ENCODE peak calls at places on chromosome 18, in four cellular contexts. I, E, N and P are unnamed samples.

GRCh38 chr18:7177131-7177744 is 53.7 kb upstream of the LRRC30 start:
- DNase-seq in I (peak; percentile 86), E (peak; percentile 45), N (no peak), P (peak; percentile 45)

GRCh38 chr18:6139007-6139406 is 243.7 kb upstream of the TMEM200C start:
- DNase-seq in I (no peak), E (no peak), N (no peak), P (no peak)

GRCh38 chr18:42196651-42197050 is 241.6 kb downstream of the PIK3C3 start:
- DNase-seq in I (no peak), E (no peak), N (no peak), P (no peak)

GRCh38 chr18:7105268-7105667 is 12.3 kb downstream of the LAMA1 start:
- DNase-seq in I (no peak), E (no peak), N (no peak), P (no peak)

GRCh38 chr18:43590182-43590903 is 313.1 kb upstream of the SYT4 start:
- DNase-seq in I (no peak), E (no peak), N (no peak), P (no peak)

GRCh38 chr18:26301681-26302080 is 75.4 kb downstream of the TAF4B start:
- DNase-seq in I (no peak), E (no peak), N (no peak), P (no peak)

GRCh38 chr18:34709631-34710429 is at the start of gene DTNA:
- DNase-seq in I (peak; percentile 18), E (no peak), N (no peak), P (no peak)

GRCh38 chr18:54100920-54101319 is 123.5 kb downstream of the MBD2 start:
- DNase-seq in I (no peak), E (no peak), N (no peak), P (no peak)

GRCh38 chr18:48767090-48767670 is 183.6 kb downstream of the SMAD7 start:
- DNase-seq in I (peak; percentile 47), E (no peak), N (no peak), P (peak; percentile 18)

GRCh38 chr18:13531681-13532325 is 194.6 kb downstream of the FAM210A start:
- DNase-seq in I (no peak), E (no peak), N (no peak), P (no peak)

GRCh38 chr18:59867337-59868104 is 32.3 kb upstream of the PMAIP1 start:
- DNase-seq in I (no peak), E (no peak), N (no peak), P (no peak)

GRCh38 chr18:10170375-10170774 is 256.6 kb downstream of the VAPA start:
- DNase-seq in I (no peak), E (no peak), N (no peak), P (peak; percentile 4)

GRCh38 chr18:78701753-78702409 is 277.7 kb upstream of the SALL3 start:
- DNase-seq in I (no peak), E (no peak), N (no peak), P (no peak)

GRCh38 chr18:79871026-79871390 is 73.3 kb downstream of the KCNG2 start:
- DNase-seq in I (no peak), E (no peak), N (no peak), P (no peak)

GRCh38 chr18:73646772-73647171 is 500.9 kb downstream of the FBXO15 start:
- DNase-seq in I (no peak), E (no peak), N (no peak), P (no peak)

GRCh38 chr18:58216071-58216471 is 172.0 kb downstream of the NEDD4L start:
- DNase-seq in I (no peak), E (no peak), N (no peak), P (no peak)

GRCh38 chr18:10442551-10442971 is 11.9 kb upstream of the APCDD1 start:
- DNase-seq in I (no peak), E (no peak), N (no peak), P (no peak)

GRCh38 chr18:3658529-3658928 is 208.6 kb downstream of the TGIF1 start:
- DNase-seq in I (no peak), E (no peak), N (no peak), P (no peak)

GRCh38 chr18:54296017-54296416 is 26.7 kb downstream of the POLI start:
- DNase-seq in I (no peak), E (no peak), N (no peak), P (no peak)

GRCh38 chr18:49161627-49162026 is 210.9 kb upstream of the SMAD7 start:
- DNase-seq in I (peak; percentile 10), E (no peak), N (no peak), P (no peak)

GRCh38 chr18:4605222-4605621 is 150.1 kb upstream of the DLGAP1 start:
- DNase-seq in I (no peak), E (no peak), N (no peak), P (no peak)

GRCh38 chr18:36127866-36128845 is 984 bp downstream of the SLC39A6 start:
- DNase-seq in I (peak; percentile 47), E (peak; percentile 23), N (no peak), P (peak; percentile 8)

GRCh38 chr18:49846263-49846662 is 32.9 kb upstream of the ACAA2 start:
- DNase-seq in I (peak; percentile 36), E (no peak), N (no peak), P (no peak)

GRCh38 chr18:43192408-43192807 is 76.9 kb upstream of the RIT2 start:
- DNase-seq in I (no peak), E (no peak), N (no peak), P (no peak)

GRCh38 chr18:49186242-49186641 is 235.5 kb upstream of the SMAD7 start:
- DNase-seq in I (no peak), E (no peak), N (no peak), P (no peak)

GRCh38 chr18:55444496-55444895 is 143.5 kb downstream of the TCF4 start:
- DNase-seq in I (no peak), E (no peak), N (no peak), P (no peak)

GRCh38 chr18:62279561-62279960 is 45.5 kb upstream of the TNFRSF11A start:
- DNase-seq in I (no peak), E (no peak), N (no peak), P (no peak)

GRCh38 chr18:59575995-59576394 is 121.2 kb downstream of the CCBE1 start:
- DNase-seq in I (no peak), E (no peak), N (no peak), P (peak; percentile 3)

GRCh38 chr18:74489631-74490030 is 6.5 kb upstream of the CNDP2 start:
- DNase-seq in I (no peak), E (no peak), N (no peak), P (no peak)

GRCh38 chr18:55319517-55319905 is 268.5 kb downstream of the TCF4 start:
- DNase-seq in I (no peak), E (no peak), N (no peak), P (no peak)

GRCh38 chr18:26039203-26039602 is 51.2 kb downstream of the SS18 start:
- DNase-seq in I (no peak), E (no peak), N (no peak), P (no peak)

GRCh38 chr18:37564796-37565137 is 831 bp downstream of the CELF4 start:
- DNase-seq in I (peak; percentile 52), E (no peak), N (no peak), P (peak; percentile 70)

GRCh38 chr18:22694954-22695353 is 238.2 kb upstream of the RBBP8 start:
- DNase-seq in I (no peak), E (no peak), N (peak; percentile 63), P (no peak)

GRCh38 chr18:57447154-57447621 is 12.0 kb downstream of the ONECUT2 start:
- DNase-seq in I (no peak), E (no peak), N (no peak), P (no peak)

GRCh38 chr18:77022556-77022955 is 110.0 kb downstream of the MBP start:
- DNase-seq in I (no peak), E (no peak), N (no peak), P (no peak)

GRCh38 chr18:35456181-35456850 is 41.4 kb downstream of the INO80C start:
- DNase-seq in I (no peak), E (no peak), N (peak; percentile 26), P (no peak)

GRCh38 chr18:10771053-10771709 is 245.4 kb downstream of the NAPG start:
- DNase-seq in I (no peak), E (no peak), N (no peak), P (no peak)

GRCh38 chr18:63319383-63320040 is at the start of gene BCL2:
- DNase-seq in I (no peak), E (no peak), N (no peak), P (peak; percentile 30)

GRCh38 chr18:2139676-2140075 is 431.6 kb downstream of the METTL4 start:
- DNase-seq in I (no peak), E (no peak), N (no peak), P (peak; percentile 42)

GRCh38 chr18:2135309-2135708 is 436.0 kb downstream of the METTL4 start:
- DNase-seq in I (no peak), E (no peak), N (no peak), P (peak; percentile 23)

GRCh38 chr18:2134364-2134763 is 436.9 kb downstream of the METTL4 start:
- DNase-seq in I (no peak), E (no peak), N (no peak), P (peak; percentile 15)
- TF ChIP-seq JUND in I (no peak), E (no peak), N (no peak), P (no peak)

GRCh38 chr18:12406376-12407111 is 1.2 kb upstream of the PRELID3A start:
- DNase-seq in I (no peak), E (no peak), N (no peak), P (no peak)

GRCh38 chr18:12411456-12411855 is 3.7 kb downstream of the PRELID3A start:
- DNase-seq in I (no peak), E (no peak), N (no peak), P (no peak)

GRCh38 chr18:12408247-12408869 is 629 bp downstream of the PRELID3A start:
- DNase-seq in I (peak; percentile 34), E (no peak), N (no peak), P (no peak)

GRCh38 chr18:12410121-12410520 is 2.4 kb downstream of the PRELID3A start:
- DNase-seq in I (no peak), E (no peak), N (no peak), P (no peak)

GRCh38 chr18:12409466-12409865 is 1.7 kb downstream of the PRELID3A start:
- DNase-seq in I (peak; percentile 34), E (no peak), N (no peak), P (no peak)
- TF ChIP-seq JUND in I (no peak), E (no peak), N (no peak), P (no peak)

DNA sequence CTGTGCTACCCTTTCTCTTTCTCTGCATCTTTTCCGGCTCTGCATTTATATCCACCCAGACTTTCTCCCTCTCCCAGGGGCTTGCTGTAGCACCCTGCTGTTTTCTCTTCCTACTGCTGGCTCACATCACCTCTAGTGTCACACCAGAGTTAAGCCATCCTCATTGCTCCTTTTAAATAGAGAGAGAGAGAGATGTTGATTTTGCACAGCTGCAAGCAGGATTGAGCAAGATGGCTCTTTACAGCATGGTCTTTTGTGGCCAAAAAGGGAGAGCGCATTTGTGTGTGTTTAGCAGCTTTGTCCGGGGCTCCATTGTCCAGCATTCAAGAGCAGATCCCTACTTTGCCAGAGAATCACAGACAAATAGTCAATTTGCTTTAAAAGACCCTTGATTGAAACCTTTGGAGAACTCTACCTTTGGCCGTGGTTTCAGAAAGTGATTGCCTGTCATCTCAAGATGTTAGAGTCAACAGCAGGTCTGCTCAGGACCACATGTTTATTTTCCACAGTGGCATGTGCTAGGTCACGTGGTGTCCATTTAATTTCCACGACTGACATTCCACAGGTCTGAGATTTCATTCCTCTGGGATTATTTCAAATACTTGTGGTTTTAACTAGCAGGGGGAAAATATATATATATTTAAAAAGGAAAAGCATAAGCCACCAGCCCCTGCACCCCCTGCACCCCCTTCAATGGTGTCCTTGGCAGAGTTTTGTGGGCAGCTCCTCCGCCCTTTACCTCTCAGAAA is 360.0 kb upstream of the SLC14A2 start:
- DNase-seq in I (no peak), E (no peak), N (no peak), P (no peak)
- TF ChIP-seq JUND in I (peak; percentile 59), E (no peak), N (no peak), P (no peak)

GRCh38 chr18:51751901-51752300 is 554.4 kb upstream of the MEX3C start:
- DNase-seq in I (no peak), E (no peak), N (no peak), P (no peak)
- TF ChIP-seq JUND in I (no peak), E (no peak), N (no peak), P (no peak)